ENCODE peak calls at places on chromosomes 12 and 14, in five cellular contexts. Y is tibial artery, D is GM23338, J is gastrocnemius medialis, E is fibroblast of lung. S is an unnamed sample.

GRCh38 chr14:35988972-35989690 is 163.0 kb downstream of the BRMS1L start:
- DNase-seq in Y (no peak), D (no peak), J (no peak), E (no peak), S (no peak)

GRCh38 chr12:114612062-114612461 is 71.9 kb downstream of the TBX3 start:
- DNase-seq in Y (no peak), D (no peak), J (no peak), E (no peak), S (peak)

GRCh38 chr12:100197486-100197885 is 3.1 kb upstream of the ACTR6 start:
- DNase-seq in Y (no peak), D (no peak), J (no peak), E (no peak), S (no peak)

GRCh38 chr12:51270067-51270846 is at the start of gene SMAGP:
- DNase-seq in Y (no peak), D (peak), J (no peak), E (peak), S (peak)

GRCh38 chr14:51869426-51870113 is 9.2 kb downstream of the GNG2 start:
- DNase-seq in Y (no peak), D (no peak), J (no peak), E (no peak), S (no peak)

GRCh38 chr14:99075771-99076370 is 196.1 kb downstream of the BCL11B start:
- DNase-seq in Y (no peak), D (no peak), J (no peak), E (no peak), S (no peak)

GRCh38 chr12:51923506-51924365 is 16.4 kb downstream of the ACVRL1 start:
- DNase-seq in Y (peak), D (peak), J (peak), E (no peak), S (peak)

GRCh38 chr12:46219147-46219891 is 49.5 kb downstream of the SLC38A1 start:
- DNase-seq in Y (no peak), D (no peak), J (no peak), E (no peak), S (no peak)

GRCh38 chr12:54294152-54294913 is 6.5 kb downstream of the NFE2 start:
- DNase-seq in Y (no peak), D (peak), J (peak), E (no peak), S (peak)

GRCh38 chr12:104519190-104519857 is 62.6 kb downstream of the CHST11 start:
- DNase-seq in Y (no peak), D (no peak), J (no peak), E (no peak), S (peak)

GRCh38 chr12:3489057-3489456 is 1.9 kb upstream of the PRMT8 start:
- DNase-seq in Y (no peak), D (no peak), J (no peak), E (peak), S (peak)

GRCh38 chr14:65961004-65961403 is 525.2 kb upstream of the CCDC196 start:
- DNase-seq in Y (no peak), D (peak), J (no peak), E (peak), S (peak)

GRCh38 chr12:69630191-69630590 is 19.5 kb upstream of the LRRC10 start:
- DNase-seq in Y (no peak), D (peak), J (no peak), E (no peak), S (peak)

GRCh38 chr12:3463927-3464326 is 27.1 kb upstream of the PRMT8 start:
- DNase-seq in Y (no peak), D (no peak), J (no peak), E (no peak), S (no peak)

GRCh38 chr12:108332791-108333382 is 6.2 kb downstream of the CMKLR1 start:
- DNase-seq in Y (peak), D (no peak), J (peak), E (no peak), S (peak)

GRCh38 chr14:90815817-90816662 is at the start of gene TTC7B:
- DNase-seq in Y (no peak), D (peak), J (peak), E (peak), S (peak)

DNA sequence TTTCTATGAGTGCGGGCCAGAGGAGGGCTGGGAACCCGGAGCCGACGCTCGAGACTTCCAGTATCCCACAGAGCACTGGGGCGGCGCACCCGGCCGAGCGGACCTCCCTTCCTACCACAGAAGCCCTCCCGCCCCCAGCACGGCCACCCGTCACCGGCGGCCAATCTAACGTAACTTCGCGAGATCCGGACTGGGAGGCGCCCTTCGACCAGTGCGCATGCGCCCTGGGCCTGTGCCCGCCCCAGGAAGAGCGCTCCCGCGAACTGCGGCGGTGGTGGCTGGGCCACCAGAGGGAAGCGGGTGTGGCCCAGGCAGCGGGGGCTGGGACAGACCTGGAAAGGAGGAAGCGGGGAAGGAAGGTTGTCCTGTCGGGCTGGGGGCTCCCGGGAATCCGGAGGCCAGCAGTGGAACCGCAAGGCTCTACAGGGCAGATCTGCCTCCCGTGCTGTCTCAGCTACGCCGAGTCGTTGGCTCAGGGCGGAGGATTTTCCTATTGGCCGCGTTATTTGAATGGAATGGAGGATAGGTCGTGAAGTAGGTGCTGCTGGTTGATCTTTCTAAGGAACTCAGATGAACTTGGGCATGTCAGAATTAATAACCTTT is at the start of gene PPP1R12A:
- DNase-seq in Y (peak), D (peak), J (peak), E (peak), S (peak)
- TF ChIP-seq CTCF in Y (peak), D (no peak), J (no peak), E (peak), S (peak)

GRCh38 chr12:112418248-112418595 is 525 bp upstream of the PTPN11 start:
- DNase-seq in Y (no peak), D (no peak), J (no peak), E (no peak), S (no peak)
- H3K27ac ChIP-seq in Y (peak), D (peak), J (peak), E (peak), S (peak)

GRCh38 chr12:128827724-128828123 is 4.0 kb upstream of the SLC15A4 start:
- DNase-seq in Y (no peak), D (no peak), J (no peak), E (no peak), S (no peak)

GRCh38 chr12:128825845-128826244 is 2.1 kb upstream of the SLC15A4 start:
- DNase-seq in Y (no peak), D (no peak), J (no peak), E (no peak), S (no peak)

GRCh38 chr12:128820723-128821432 is 2.9 kb downstream of the SLC15A4 start:
- DNase-seq in Y (no peak), D (no peak), J (peak), E (no peak), S (no peak)

GRCh38 chr12:128823216-128823915 is 392 bp downstream of the SLC15A4 start:
- DNase-seq in Y (no peak), D (peak), J (peak), E (no peak), S (peak)

GRCh38 chr12:128823916-128824839 is at the start of gene SLC15A4:
- DNase-seq in Y (peak), D (peak), J (peak), E (peak), S (peak)
- TF ChIP-seq CTCF in Y (no peak), D (no peak), J (no peak), E (peak), S (peak)

DNA sequence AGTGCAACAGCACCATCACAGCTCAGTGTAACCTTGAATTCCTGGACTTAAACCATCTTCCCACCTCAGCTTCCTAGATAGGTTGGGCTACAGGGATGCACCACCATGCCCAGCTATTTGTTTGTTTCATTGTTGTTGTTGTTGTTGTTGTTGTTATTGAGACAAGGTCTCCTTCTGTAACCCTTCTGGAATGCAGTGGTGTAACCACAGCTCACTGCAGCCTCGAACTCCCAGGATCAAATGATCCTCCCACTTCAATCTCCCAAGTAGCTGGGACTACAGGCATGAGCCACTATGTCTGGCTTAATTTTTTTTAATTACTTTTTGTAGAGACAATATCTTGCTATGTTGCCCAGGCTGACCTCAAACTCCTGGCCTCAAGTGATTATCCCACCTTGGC is 1.2 kb upstream of the NEMP1 start:
- DNase-seq in Y (no peak), D (peak), J (no peak), E (no peak), S (no peak)
- H3K27ac ChIP-seq in Y (peak), D (no peak), J (no peak), E (no peak), S (no peak)

GRCh38 chr14:103281496-103282231 is 52.4 kb upstream of the EIF5 start:
- DNase-seq in Y (no peak), D (peak), J (peak), E (peak), S (peak)
- TF ChIP-seq CTCF in Y (no peak), D (peak), J (peak), E (peak), S (peak)

GRCh38 chr12:131774576-131774975 is 53.6 kb upstream of the MMP17 start:
- DNase-seq in Y (no peak), D (no peak), J (no peak), E (peak), S (no peak)

GRCh38 chr12:131775904-131776889 is 52.0 kb upstream of the MMP17 start:
- DNase-seq in Y (no peak), D (no peak), J (no peak), E (peak), S (no peak)

GRCh38 chr12:131779027-131779426 is 49.2 kb upstream of the MMP17 start:
- DNase-seq in Y (no peak), D (no peak), J (no peak), E (no peak), S (no peak)

GRCh38 chr12:131773582-131774221 is 54.5 kb upstream of the MMP17 start:
- DNase-seq in Y (no peak), D (peak), J (no peak), E (no peak), S (peak)

DNA sequence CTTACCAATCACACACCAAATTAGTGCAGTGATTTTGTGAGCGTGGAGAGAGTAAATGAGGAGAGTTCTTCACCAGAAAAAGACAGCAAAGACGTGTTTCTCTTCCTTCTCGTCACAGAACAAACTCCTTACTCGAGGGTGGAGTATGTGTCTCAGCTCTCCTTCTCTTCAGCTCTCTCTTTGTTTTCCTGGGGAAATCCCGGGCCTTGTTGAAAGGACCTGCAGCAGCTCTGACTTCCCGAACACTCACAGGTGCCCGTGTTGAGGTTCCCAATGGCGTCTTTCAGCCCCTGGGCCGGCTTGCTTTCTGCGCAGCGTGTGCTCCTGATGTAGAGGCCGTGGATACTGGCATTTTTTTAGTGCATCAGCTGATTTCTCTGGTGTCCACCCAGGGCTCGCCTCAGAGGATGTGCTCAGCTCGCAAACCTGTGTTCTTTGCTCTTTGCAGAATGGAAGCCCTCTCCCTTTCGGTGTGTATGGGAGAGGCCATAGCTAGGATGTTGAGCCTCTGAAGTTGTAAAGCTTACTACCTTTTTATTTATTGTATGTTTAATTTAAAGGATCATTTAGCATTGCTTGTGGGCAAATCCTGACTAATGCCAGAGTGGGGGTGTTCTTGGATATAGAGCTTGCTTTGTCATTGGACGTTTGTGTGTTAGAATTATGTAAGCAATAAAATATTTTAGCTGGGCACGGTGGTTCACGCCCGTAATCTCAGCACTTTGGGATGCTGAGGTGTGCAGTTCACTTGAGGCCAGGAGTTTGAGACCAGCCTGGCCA is 52.9 kb upstream of the MMP17 start:
- DNase-seq in Y (no peak), D (peak), J (no peak), E (peak), S (no peak)
- H3K27ac ChIP-seq in Y (no peak), D (peak), J (no peak), E (no peak), S (peak)

DNA sequence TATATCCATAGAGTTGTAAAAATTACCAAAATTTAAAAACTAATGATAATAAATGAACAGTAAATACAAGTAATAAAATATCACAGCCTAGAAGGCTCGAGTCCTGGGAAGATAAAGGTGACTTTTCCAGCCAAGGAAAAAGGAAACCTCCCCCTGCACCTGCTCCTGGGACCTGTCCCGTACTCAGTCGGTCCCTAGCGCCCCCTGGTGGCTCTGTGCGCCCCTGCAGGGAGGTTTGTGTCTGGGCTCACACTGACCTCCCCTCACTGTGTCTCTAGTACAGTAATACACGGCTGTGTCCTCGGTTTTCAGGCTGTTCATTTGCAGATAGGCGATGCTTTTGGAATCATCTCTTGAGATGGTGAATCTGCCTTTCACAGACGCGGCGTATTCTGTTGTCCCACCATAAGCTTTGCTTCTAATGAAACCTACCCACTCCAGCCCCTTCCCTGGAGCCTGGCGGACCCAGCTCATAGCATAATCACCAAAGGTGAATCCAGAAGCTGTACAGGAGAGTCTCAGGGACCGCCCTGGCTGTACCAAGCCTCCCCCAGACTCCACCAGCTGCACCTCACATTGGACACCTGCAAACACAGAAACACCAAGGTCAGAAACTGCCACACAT is 1030.4 kb downstream of the TMEM121 start:
- DNase-seq in Y (no peak), D (peak), J (no peak), E (no peak), S (peak)
- TF ChIP-seq CTCF in Y (peak), D (peak), J (no peak), E (peak), S (peak)

DNA sequence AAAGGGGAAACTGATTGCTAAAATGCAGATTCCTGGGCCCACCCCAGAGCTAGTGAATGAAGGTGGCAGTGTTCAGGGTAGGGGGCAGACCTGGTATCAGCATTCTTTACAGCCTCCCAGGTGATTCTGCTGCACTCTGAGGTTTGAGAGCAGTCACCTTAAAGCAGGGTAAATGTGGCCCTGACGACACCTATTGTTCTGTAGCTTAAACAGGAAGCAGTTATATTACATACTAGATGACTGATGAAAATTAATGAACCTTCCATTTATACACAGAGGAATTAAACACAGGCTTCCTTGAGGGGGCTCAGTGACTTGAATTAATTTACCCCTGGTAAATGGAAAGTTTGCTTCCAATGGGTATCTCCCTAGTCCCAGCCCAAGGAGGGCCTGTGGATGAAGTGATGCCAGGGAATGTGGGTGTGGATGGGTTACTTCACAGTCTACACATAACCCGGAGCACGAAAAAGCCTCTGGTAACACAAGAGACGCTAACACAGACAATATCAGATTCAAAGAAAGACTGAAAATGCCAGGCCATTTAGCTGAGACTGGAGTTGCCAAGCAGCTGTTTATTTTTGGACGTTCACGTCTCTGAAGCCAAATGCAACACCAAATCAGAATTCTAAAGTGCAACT is 25.2 kb downstream of the NUAK1 start:
- DNase-seq in Y (no peak), D (no peak), J (peak), E (peak), S (no peak)
- H3K27ac ChIP-seq in Y (peak), D (peak), J (peak), E (no peak), S (no peak)

DNA sequence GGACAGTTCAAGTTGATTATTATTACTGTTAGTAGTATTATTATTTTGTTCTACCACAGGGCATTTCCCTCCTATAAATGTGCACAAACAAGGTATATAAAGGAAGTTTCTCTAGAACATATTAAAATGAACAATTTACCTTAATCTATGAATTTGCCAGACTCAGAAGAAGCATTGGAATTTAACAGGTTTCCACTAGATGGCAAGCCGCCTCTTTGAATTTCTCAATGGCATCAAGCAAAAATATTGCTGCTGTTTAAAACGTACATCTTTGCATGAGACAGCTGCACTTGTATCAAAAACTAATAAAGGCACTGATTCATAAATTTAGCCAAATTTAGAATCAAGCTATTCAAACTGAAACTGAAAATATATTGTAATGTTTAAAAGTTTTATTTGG is 34.6 kb upstream of the MIS18BP1 start:
- DNase-seq in Y (no peak), D (no peak), J (no peak), E (no peak), S (no peak)
- TF ChIP-seq CTCF in Y (no peak), D (peak), J (no peak), E (no peak), S (peak)

S was measured in endodermal cell.